ENCODE peak calls at places on chromosomes 2 and 18, in nine cellular contexts. One of them, this sample, is unnamed.

GRCh38 chr2:198587201-198587600 is 782.8 kb downstream of the PLCL1 start:
- DNase-seq in RCC 7860: no peak
- DNase-seq in AG04450: no peak
- DNase-seq in heart right ventricle: no peak
- DNase-seq in cardiac muscle cell: no peak
- DNase-seq in activated CD4-positive, alpha-beta T cell treated with anti-CD3 and anti-CD28 coated beads, Interleukin-2, amount 50 U/mL, for 24 hours: no peak
- DNase-seq in islet precursor cell: no peak
- DNase-seq in T-helper 1 cell: no peak
- DNase-seq in GM12892: no peak
- DNase-seq in this sample: no peak

GRCh38 chr2:8630676-8631464 is 51.0 kb upstream of the ID2 start:
- DNase-seq in cardiac muscle cell: no peak
- DNase-seq in GM12892: no peak
- DNase-seq in heart right ventricle: no peak
- DNase-seq in T-helper 1 cell: no peak
- DNase-seq in islet precursor cell: no peak
- DNase-seq in RCC 7860: no peak
- DNase-seq in AG04450: no peak
- DNase-seq in activated CD4-positive, alpha-beta T cell treated with anti-CD3 and anti-CD28 coated beads, Interleukin-2, amount 50 U/mL, for 24 hours: no peak
- DNase-seq in this sample: no peak

GRCh38 chr2:104889261-104890091 is 35.6 kb downstream of the POU3F3 start:
- DNase-seq in AG04450: no peak
- DNase-seq in T-helper 1 cell: no peak
- DNase-seq in islet precursor cell: peak
- DNase-seq in RCC 7860: no peak
- DNase-seq in activated CD4-positive, alpha-beta T cell treated with anti-CD3 and anti-CD28 coated beads, Interleukin-2, amount 50 U/mL, for 24 hours: no peak
- DNase-seq in GM12892: no peak
- DNase-seq in cardiac muscle cell: no peak
- DNase-seq in heart right ventricle: no peak
- DNase-seq in this sample: no peak

GRCh38 chr18:26422472-26423162 is 125.7 kb downstream of the KCTD1 start:
- DNase-seq in islet precursor cell: no peak
- DNase-seq in heart right ventricle: no peak
- DNase-seq in GM12892: no peak
- DNase-seq in cardiac muscle cell: no peak
- DNase-seq in T-helper 1 cell: no peak
- DNase-seq in activated CD4-positive, alpha-beta T cell treated with anti-CD3 and anti-CD28 coated beads, Interleukin-2, amount 50 U/mL, for 24 hours: no peak
- DNase-seq in AG04450: no peak
- DNase-seq in RCC 7860: no peak
- DNase-seq in this sample: no peak

GRCh38 chr2:98946875-98947274 is 10.8 kb upstream of the CRACDL start:
- DNase-seq in activated CD4-positive, alpha-beta T cell treated with anti-CD3 and anti-CD28 coated beads, Interleukin-2, amount 50 U/mL, for 24 hours: no peak
- DNase-seq in GM12892: no peak
- DNase-seq in T-helper 1 cell: no peak
- DNase-seq in AG04450: no peak
- DNase-seq in RCC 7860: no peak
- DNase-seq in cardiac muscle cell: no peak
- DNase-seq in heart right ventricle: no peak
- DNase-seq in islet precursor cell: no peak
- DNase-seq in this sample: no peak

GRCh38 chr18:5175378-5175777 is 21.7 kb downstream of the AKAIN1 start:
- DNase-seq in activated CD4-positive, alpha-beta T cell treated with anti-CD3 and anti-CD28 coated beads, Interleukin-2, amount 50 U/mL, for 24 hours: no peak
- DNase-seq in heart right ventricle: no peak
- DNase-seq in RCC 7860: no peak
- DNase-seq in T-helper 1 cell: no peak
- DNase-seq in GM12892: no peak
- DNase-seq in AG04450: no peak
- DNase-seq in cardiac muscle cell: no peak
- DNase-seq in islet precursor cell: no peak
- DNase-seq in this sample: no peak

GRCh38 chr2:95374916-95375471 is 27.5 kb upstream of the FAHD2A start:
- DNase-seq in activated CD4-positive, alpha-beta T cell treated with anti-CD3 and anti-CD28 coated beads, Interleukin-2, amount 50 U/mL, for 24 hours: no peak
- DNase-seq in islet precursor cell: peak
- DNase-seq in GM12892: no peak
- DNase-seq in AG04450: no peak
- DNase-seq in T-helper 1 cell: no peak
- DNase-seq in cardiac muscle cell: peak
- DNase-seq in RCC 7860: no peak
- DNase-seq in heart right ventricle: no peak
- DNase-seq in this sample: no peak

GRCh38 chr2:202871161-202872141 is at the start of gene ICA1L:
- DNase-seq in RCC 7860: peak
- DNase-seq in islet precursor cell: peak
- DNase-seq in AG04450: no peak
- DNase-seq in cardiac muscle cell: peak
- DNase-seq in GM12892: peak
- DNase-seq in heart right ventricle: peak
- DNase-seq in activated CD4-positive, alpha-beta T cell treated with anti-CD3 and anti-CD28 coated beads, Interleukin-2, amount 50 U/mL, for 24 hours: peak
- DNase-seq in T-helper 1 cell: peak
- DNase-seq in this sample: no peak

GRCh38 chr2:65315042-65315441 is 87.4 kb downstream of the ACTR2 start:
- DNase-seq in cardiac muscle cell: no peak
- DNase-seq in islet precursor cell: no peak
- DNase-seq in GM12892: no peak
- DNase-seq in AG04450: no peak
- DNase-seq in RCC 7860: no peak
- DNase-seq in heart right ventricle: no peak
- DNase-seq in T-helper 1 cell: no peak
- DNase-seq in activated CD4-positive, alpha-beta T cell treated with anti-CD3 and anti-CD28 coated beads, Interleukin-2, amount 50 U/mL, for 24 hours: no peak
- DNase-seq in this sample: no peak

GRCh38 chr2:158973511-158973956 is 5.1 kb downstream of the TANC1 start:
- DNase-seq in AG04450: no peak
- DNase-seq in GM12892: no peak
- DNase-seq in cardiac muscle cell: peak
- DNase-seq in heart right ventricle: no peak
- DNase-seq in activated CD4-positive, alpha-beta T cell treated with anti-CD3 and anti-CD28 coated beads, Interleukin-2, amount 50 U/mL, for 24 hours: no peak
- DNase-seq in islet precursor cell: no peak
- DNase-seq in RCC 7860: no peak
- DNase-seq in T-helper 1 cell: no peak
- DNase-seq in this sample: no peak

GRCh38 chr2:26670931-26671460 is 21.5 kb upstream of the KCNK3 start:
- DNase-seq in RCC 7860: no peak
- DNase-seq in cardiac muscle cell: no peak
- DNase-seq in islet precursor cell: peak
- DNase-seq in heart right ventricle: no peak
- DNase-seq in activated CD4-positive, alpha-beta T cell treated with anti-CD3 and anti-CD28 coated beads, Interleukin-2, amount 50 U/mL, for 24 hours: no peak
- DNase-seq in AG04450: no peak
- DNase-seq in T-helper 1 cell: no peak
- DNase-seq in GM12892: no peak
- DNase-seq in this sample: no peak

GRCh38 chr2:108423502-108424251 is 25.3 kb upstream of the GCC2 start:
- DNase-seq in heart right ventricle: no peak
- DNase-seq in T-helper 1 cell: no peak
- DNase-seq in RCC 7860: no peak
- DNase-seq in AG04450: no peak
- DNase-seq in activated CD4-positive, alpha-beta T cell treated with anti-CD3 and anti-CD28 coated beads, Interleukin-2, amount 50 U/mL, for 24 hours: no peak
- DNase-seq in GM12892: no peak
- DNase-seq in cardiac muscle cell: no peak
- DNase-seq in islet precursor cell: no peak
- DNase-seq in this sample: no peak

GRCh38 chr2:226115832-226116200 is 683.8 kb downstream of the IRS1 start:
- DNase-seq in T-helper 1 cell: no peak
- DNase-seq in GM12892: no peak
- DNase-seq in islet precursor cell: no peak
- DNase-seq in AG04450: no peak
- DNase-seq in heart right ventricle: no peak
- DNase-seq in activated CD4-positive, alpha-beta T cell treated with anti-CD3 and anti-CD28 coated beads, Interleukin-2, amount 50 U/mL, for 24 hours: no peak
- DNase-seq in cardiac muscle cell: peak
- DNase-seq in RCC 7860: no peak
- DNase-seq in this sample: no peak

GRCh38 chr2:239727776-239728600 is 297.2 kb downstream of the NDUFA10 start:
- DNase-seq in cardiac muscle cell: no peak
- DNase-seq in islet precursor cell: no peak
- DNase-seq in activated CD4-positive, alpha-beta T cell treated with anti-CD3 and anti-CD28 coated beads, Interleukin-2, amount 50 U/mL, for 24 hours: no peak
- DNase-seq in heart right ventricle: peak
- DNase-seq in T-helper 1 cell: no peak
- DNase-seq in RCC 7860: no peak
- DNase-seq in GM12892: no peak
- DNase-seq in AG04450: no peak
- DNase-seq in this sample: no peak

GRCh38 chr2:144771348-144771747 is 251.4 kb upstream of the ZEB2 start:
- DNase-seq in AG04450: no peak
- DNase-seq in islet precursor cell: no peak
- DNase-seq in cardiac muscle cell: no peak
- DNase-seq in GM12892: no peak
- DNase-seq in T-helper 1 cell: no peak
- DNase-seq in RCC 7860: no peak
- DNase-seq in heart right ventricle: no peak
- DNase-seq in activated CD4-positive, alpha-beta T cell treated with anti-CD3 and anti-CD28 coated beads, Interleukin-2, amount 50 U/mL, for 24 hours: no peak
- DNase-seq in this sample: no peak

GRCh38 chr2:229270551-229271410 is at the start of gene PID1:
- DNase-seq in heart right ventricle: peak
- DNase-seq in cardiac muscle cell: peak
- DNase-seq in GM12892: no peak
- DNase-seq in islet precursor cell: peak
- DNase-seq in activated CD4-positive, alpha-beta T cell treated with anti-CD3 and anti-CD28 coated beads, Interleukin-2, amount 50 U/mL, for 24 hours: no peak
- DNase-seq in AG04450: no peak
- DNase-seq in T-helper 1 cell: no peak
- DNase-seq in RCC 7860: no peak
- DNase-seq in this sample: no peak

GRCh38 chr18:26327062-26327461 is 100.8 kb downstream of the TAF4B start:
- DNase-seq in islet precursor cell: no peak
- DNase-seq in AG04450: no peak
- DNase-seq in RCC 7860: peak
- DNase-seq in cardiac muscle cell: no peak
- DNase-seq in T-helper 1 cell: no peak
- DNase-seq in heart right ventricle: no peak
- DNase-seq in activated CD4-positive, alpha-beta T cell treated with anti-CD3 and anti-CD28 coated beads, Interleukin-2, amount 50 U/mL, for 24 hours: no peak
- DNase-seq in GM12892: no peak
- DNase-seq in this sample: no peak

GRCh38 chr2:119683717-119684443 is 4.9 kb downstream of the TMEM177 start:
- DNase-seq in T-helper 1 cell: no peak
- DNase-seq in islet precursor cell: no peak
- DNase-seq in activated CD4-positive, alpha-beta T cell treated with anti-CD3 and anti-CD28 coated beads, Interleukin-2, amount 50 U/mL, for 24 hours: no peak
- DNase-seq in GM12892: no peak
- DNase-seq in AG04450: no peak
- DNase-seq in heart right ventricle: no peak
- DNase-seq in RCC 7860: peak
- DNase-seq in cardiac muscle cell: peak
- DNase-seq in this sample: no peak

GRCh38 chr18:73456643-73457042 is 588.9 kb upstream of the NETO1 start:
- DNase-seq in islet precursor cell: no peak
- DNase-seq in GM12892: no peak
- DNase-seq in T-helper 1 cell: no peak
- DNase-seq in cardiac muscle cell: no peak
- DNase-seq in AG04450: no peak
- DNase-seq in activated CD4-positive, alpha-beta T cell treated with anti-CD3 and anti-CD28 coated beads, Interleukin-2, amount 50 U/mL, for 24 hours: no peak
- DNase-seq in RCC 7860: no peak
- DNase-seq in heart right ventricle: no peak
- DNase-seq in this sample: no peak